ENCODE peak calls at places on chromosomes 5 and 9, in six cellular contexts. H, G, U, C, P and Z are unnamed samples. For H3K4me1, the result is how much of the 10 kb centered on the place peaks cover.

GRCh38 chr5:19734706-19735240 is 253.2 kb downstream of the CDH18 start:
- DNase-seq in H (no peak), G (no peak), U (no peak), C (no peak), P (peak), Z (no peak)

GRCh38 chr5:83082750-83083149 is 5.4 kb downstream of the XRCC4 start:
- DNase-seq in H (no peak), G (no peak), U (no peak), C (no peak), P (no peak), Z (no peak)

GRCh38 chr5:123673107-123673506 is 161.1 kb downstream of the CSNK1G3 start:
- DNase-seq in H (peak), G (no peak), U (peak), C (peak), P (no peak), Z (no peak)

GRCh38 chr5:2675548-2675947 is 75.9 kb downstream of the IRX2 start:
- DNase-seq in H (peak), G (no peak), U (no peak), C (no peak), P (no peak), Z (no peak)

GRCh38 chr9:95092321-95093072 is 225.0 kb downstream of the FANCC start:
- DNase-seq in H (no peak), G (peak), U (no peak), C (peak), P (peak), Z (peak)

GRCh38 chr5:126414874-126415502 is 8.2 kb upstream of the GRAMD2B start:
- DNase-seq in H (no peak), G (peak), U (no peak), C (no peak), P (peak), Z (no peak)

GRCh38 chr5:43063731-43064171 is 23.6 kb upstream of the ANXA2R start:
- DNase-seq in H (peak), G (peak), U (peak), C (no peak), P (no peak), Z (no peak)

GRCh38 chr9:109766351-109766750 is 13.6 kb upstream of the PALM2AKAP2 start:
- DNase-seq in H (no peak), G (no peak), U (peak), C (no peak), P (peak), Z (no peak)

GRCh38 chr5:159913048-159913447 is 3.2 kb upstream of the ADRA1B start:
- DNase-seq in H (no peak), G (no peak), U (peak), C (no peak), P (peak), Z (no peak)

GRCh38 chr5:173595826-173596225 is 20.6 kb downstream of the BOD1 start:
- DNase-seq in H (no peak), G (no peak), U (no peak), C (no peak), P (no peak), Z (no peak)

GRCh38 chr5:531101-531748 is 7.0 kb upstream of the SLC9A3 start:
- DNase-seq in H (no peak), G (no peak), U (no peak), C (peak), P (no peak), Z (no peak)

GRCh38 chr9:70195456-70195855 is 63.3 kb upstream of the SMC5 start:
- DNase-seq in H (no peak), G (no peak), U (no peak), C (no peak), P (peak), Z (no peak)

GRCh38 chr9:83266618-83267543 is 203.9 kb upstream of the RASEF start:
- DNase-seq in H (peak), G (peak), U (no peak), C (no peak), P (no peak), Z (no peak)

GRCh38 chr9:134913041-134913712 is 4.5 kb downstream of the FCN1 start:
- DNase-seq in H (no peak), G (no peak), U (no peak), C (no peak), P (no peak), Z (peak)

GRCh38 chr5:164504141-164504772 is 998.8 kb downstream of the MAT2B start:
- DNase-seq in H (peak), G (no peak), U (peak), C (peak), P (peak), Z (no peak)

GRCh38 chr9:137307255-137308101 is 5.4 kb upstream of the NRARP start:
- DNase-seq in H (peak), G (peak), U (no peak), C (peak), P (no peak), Z (no peak)

GRCh38 chr5:179829732-179830435 is 9.2 kb downstream of the SQSTM1 start:
- DNase-seq in H (no peak), G (no peak), U (no peak), C (no peak), P (no peak), Z (no peak)

DNA sequence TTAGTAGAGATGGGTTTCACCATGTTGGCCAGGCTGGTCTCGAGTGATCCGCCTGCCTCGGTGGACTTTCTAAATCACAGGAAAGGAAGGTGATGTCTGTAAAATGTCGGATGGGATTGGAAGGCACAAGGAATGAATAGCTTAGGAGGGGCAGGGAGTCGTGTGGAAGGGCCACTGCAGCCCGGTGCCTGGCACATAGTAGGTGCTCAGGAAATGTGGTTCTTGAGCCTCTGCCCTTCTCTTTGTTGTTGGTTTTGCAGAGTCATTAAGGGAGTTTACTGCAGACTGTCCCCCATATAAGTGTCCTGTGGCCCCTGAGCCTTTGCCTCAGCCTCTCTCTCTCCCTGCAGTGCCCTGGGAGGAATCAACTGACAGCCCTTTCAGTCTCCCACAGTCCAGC is 11.8 kb downstream of the NEK6 start:
- DNase-seq in H (no peak), G (no peak), U (no peak), C (no peak), P (no peak), Z (no peak)
- H3K4me1 ChIP-seq in H (under half), G (under half), U (under half), C (under half), P (under half), Z (half or more)

GRCh38 chr5:157217289-157218024 is 36.8 kb downstream of the ITK start:
- DNase-seq in H (no peak), G (no peak), U (no peak), C (no peak), P (no peak), Z (no peak)
- H3K27ac ChIP-seq in H (no peak), G (no peak), U (no peak), C (no peak), P (no peak), Z (no peak)

DNA sequence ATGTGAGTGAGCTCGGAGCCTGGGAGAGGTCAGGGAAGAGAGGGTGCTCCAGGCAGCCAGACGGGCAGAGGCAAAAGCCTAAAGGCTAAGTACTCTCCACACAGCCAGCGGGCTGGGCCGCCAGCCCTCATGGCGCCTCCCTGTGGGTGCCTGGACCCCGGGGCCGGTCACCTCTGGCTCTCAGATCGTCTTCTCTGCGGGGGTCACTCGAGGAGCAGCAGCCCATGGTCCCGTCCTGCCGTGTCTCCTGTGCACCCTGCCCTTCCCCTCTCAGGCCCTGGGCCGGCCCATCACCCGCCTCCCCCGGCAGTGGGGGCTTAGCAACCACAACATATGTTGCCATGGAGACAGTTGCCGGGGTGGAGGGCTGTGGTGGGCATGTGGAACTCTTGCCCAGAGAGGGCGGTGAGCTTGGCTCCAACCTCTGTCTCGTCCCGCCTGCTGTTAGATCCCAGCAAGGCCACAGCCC is 4.2 kb downstream of the AK1 start:
- DNase-seq in H (peak), G (peak), U (no peak), C (peak), P (no peak), Z (no peak)
- H3K4me1 ChIP-seq in H (under half), G (under half), U (under half), C (under half), P (under half), Z (under half)

DNA sequence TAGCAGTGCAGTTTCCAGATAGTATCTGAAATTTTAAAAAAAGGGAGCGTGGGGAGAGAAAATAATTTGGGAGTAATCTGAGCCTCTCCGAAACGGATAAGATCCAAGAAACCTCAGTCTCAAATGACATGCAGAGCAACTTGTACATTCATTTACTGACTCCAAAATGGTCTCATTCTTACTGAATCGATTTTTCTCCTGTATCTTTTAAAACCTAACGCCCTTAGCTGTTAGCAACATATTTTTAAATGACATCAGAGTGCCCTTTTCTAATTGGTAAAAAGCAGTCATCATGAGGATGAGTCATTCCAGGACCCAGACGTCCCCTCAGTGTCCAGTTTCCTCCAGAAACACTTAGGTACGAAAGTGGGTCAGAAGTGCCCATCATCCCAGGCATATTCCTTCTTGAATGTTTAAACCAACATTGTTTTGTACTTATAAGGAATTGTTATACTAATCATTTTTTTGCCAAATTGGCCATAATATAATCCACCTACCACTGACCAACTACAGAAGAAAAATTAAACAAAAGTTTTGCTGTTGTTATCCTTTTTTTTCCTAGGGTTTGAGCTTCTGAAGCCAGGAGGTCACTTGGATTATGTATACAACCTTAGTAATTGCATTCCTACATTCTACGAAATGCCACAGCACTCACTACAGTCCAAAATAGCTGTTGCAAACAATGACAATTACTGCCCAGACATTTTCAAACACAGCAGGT is 354.4 kb downstream of the ADAMTS6 start:
- DNase-seq in H (no peak), G (no peak), U (no peak), C (no peak), P (no peak), Z (no peak)
- H3K27ac ChIP-seq in H (no peak), G (no peak), U (no peak), C (no peak), P (no peak), Z (peak)

DNA sequence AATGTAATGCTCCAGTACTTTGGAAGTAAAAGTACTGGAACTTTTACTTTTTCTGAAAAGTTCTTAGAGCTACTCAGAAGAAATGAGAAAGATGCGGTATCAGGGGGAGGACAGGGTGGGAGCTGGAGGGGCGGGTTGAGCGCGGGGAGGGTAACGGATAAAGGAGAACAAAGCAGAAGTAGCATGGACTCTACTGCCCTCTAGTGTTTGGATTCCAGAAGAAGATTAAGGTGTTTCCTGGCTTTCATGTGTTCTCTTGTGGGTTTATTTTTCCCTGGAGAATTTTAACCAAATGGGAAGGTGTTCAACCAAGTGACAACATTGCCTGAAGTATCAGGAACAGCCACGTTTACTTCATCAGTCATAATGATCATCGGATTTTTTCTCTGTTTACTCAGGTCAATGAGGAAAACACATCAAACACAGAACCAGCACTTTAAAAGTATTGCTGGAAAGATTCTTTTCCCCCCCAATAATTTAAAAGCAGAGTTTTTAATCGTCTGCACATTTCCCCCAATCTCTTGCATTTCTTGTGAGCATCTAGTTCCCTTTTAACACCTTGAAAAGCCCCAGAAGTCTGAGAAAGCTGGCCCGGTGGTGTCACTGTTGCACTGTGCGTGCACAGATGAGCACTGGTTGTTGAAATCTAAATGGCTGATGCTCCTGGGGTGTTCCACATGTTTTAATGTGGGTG is 190.6 kb downstream of the MPDZ start:
- DNase-seq in H (peak), G (peak), U (peak), C (peak), P (peak), Z (peak)
- H3K4me1 ChIP-seq in H (under half), G (under half), U (under half), C (under half), P (under half), Z (under half)

GRCh38 chr5:143172736-143173135 is 230.8 kb downstream of the NR3C1 start:
- DNase-seq in H (no peak), G (no peak), U (no peak), C (no peak), P (no peak), Z (no peak)
- H3K27ac ChIP-seq in H (no peak), G (no peak), U (no peak), C (no peak), P (no peak), Z (no peak)

GRCh38 chr5:81748556-81748955 is 2.3 kb downstream of the SSBP2 start:
- DNase-seq in H (no peak), G (no peak), U (no peak), C (no peak), P (no peak), Z (no peak)
- H3K4me1 ChIP-seq in H (under half), G (under half), U (under half), C (half or more), P (under half), Z (half or more)

DNA sequence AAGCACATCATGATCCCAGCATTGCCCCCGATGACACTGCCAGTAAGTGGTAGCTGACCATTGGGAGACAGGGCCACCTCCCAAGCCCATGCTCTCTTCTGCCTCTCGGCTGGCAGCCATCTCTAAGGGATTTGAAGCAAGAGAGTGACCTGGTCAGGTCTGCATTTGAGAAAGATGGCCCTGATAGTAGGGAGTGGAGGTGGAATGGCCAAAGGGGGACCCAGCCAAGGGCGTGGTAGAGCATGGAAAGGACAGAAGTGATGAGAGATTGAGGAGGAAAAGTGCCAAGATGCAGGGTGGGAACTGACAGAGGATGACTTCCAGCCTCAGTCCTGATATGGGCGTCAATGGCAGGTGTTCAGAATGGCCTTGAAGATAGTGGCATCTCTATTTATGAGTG is 9.0 kb downstream of the ABL1 start:
- DNase-seq in H (peak), G (no peak), U (no peak), C (no peak), P (no peak), Z (peak)
- H3K27ac ChIP-seq in H (no peak), G (peak), U (peak), C (no peak), P (no peak), Z (peak)

GRCh38 chr5:109349419-109349818 is 60.4 kb downstream of the PJA2 start:
- DNase-seq in H (no peak), G (no peak), U (no peak), C (no peak), P (no peak), Z (no peak)

GRCh38 chr5:109352024-109352423 is 57.8 kb downstream of the PJA2 start:
- DNase-seq in H (no peak), G (no peak), U (no peak), C (peak), P (no peak), Z (no peak)

GRCh38 chr5:109350537-109351270 is 59.1 kb downstream of the PJA2 start:
- DNase-seq in H (no peak), G (no peak), U (no peak), C (no peak), P (no peak), Z (no peak)

GRCh38 chr5:109345699-109346098 is 64.1 kb downstream of the PJA2 start:
- DNase-seq in H (no peak), G (no peak), U (no peak), C (no peak), P (no peak), Z (no peak)

DNA sequence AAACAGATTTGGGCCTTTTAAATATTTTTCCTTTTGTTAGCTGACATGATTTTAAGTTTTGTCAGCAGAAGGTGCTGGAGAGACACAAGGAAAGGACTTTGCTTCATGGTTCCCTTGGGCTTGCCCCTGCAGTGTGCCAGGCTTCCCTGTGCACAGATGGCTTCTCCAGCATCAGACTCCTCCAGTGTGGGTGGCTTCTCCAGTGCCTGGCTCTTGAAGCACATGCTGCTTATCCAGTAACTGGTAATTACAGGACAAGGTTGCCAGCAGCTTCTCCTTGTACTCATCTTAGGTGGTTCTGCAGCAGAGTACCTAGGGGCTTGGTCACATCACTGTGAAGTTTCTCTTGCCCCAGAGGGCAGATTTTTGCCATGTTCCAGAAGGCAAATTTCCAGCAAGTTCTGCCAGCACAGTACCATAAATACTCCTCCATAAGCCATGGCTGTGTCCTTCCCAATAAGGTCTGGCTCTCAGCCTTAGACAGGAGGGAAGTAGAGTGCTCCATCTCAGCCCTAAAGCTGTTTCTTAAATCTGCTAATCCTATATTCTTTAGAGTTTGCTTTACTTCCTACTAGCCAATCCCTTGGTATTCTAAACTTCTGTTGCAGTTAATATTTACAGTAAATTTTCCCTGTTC is 62.4 kb downstream of the PJA2 start:
- DNase-seq in H (no peak), G (no peak), U (no peak), C (no peak), P (no peak), Z (no peak)
- H3K4me1 ChIP-seq in H (under half), G (under half), U (under half), C (under half), P (under half), Z (under half)

DNA sequence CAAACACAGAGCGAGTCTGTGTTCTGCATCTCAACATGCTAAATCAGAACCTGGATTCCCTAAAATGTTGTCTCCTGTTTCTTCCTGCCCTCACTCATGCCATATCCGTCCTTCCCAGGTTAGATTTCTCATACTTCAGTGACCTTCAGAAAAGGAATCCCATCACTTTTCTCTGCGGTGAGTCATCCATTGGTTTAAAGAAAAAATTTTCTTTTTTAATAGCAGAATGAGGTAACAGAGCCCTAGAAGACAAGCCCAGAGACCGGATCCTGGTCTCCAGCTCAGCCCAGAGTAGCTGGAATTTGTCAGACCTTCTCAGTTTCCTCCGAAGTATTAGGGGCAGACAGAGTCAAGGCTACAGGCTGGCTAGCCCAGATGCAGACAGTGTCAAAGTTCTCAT is 143.2 kb upstream of the DMRT1 start:
- DNase-seq in H (no peak), G (no peak), U (no peak), C (no peak), P (peak), Z (no peak)
- H3K27ac ChIP-seq in H (no peak), G (no peak), U (peak), C (no peak), P (peak), Z (peak)